ENCODE peak calls at places on chromosome 20, in five cellular contexts. E, N, W, U and J are unnamed samples.

GRCh38 chr20:48613926-48614325 is 213.9 kb downstream of the PREX1 start:
- DNase-seq in E (no peak), N (no peak), W (no peak), U (no peak), J (no peak)

GRCh38 chr20:13261460-13262301 is 40.6 kb downstream of the ISM1 start:
- DNase-seq in E (peak; percentile 59), N (peak; percentile 76), W (no peak), U (peak; percentile 60), J (peak; percentile 6)

GRCh38 chr20:59537991-59538390 is 66.3 kb upstream of the PHACTR3 start:
- DNase-seq in E (no peak), N (no peak), W (no peak), U (no peak), J (no peak)

GRCh38 chr20:7355056-7355455 is 585.2 kb downstream of the HAO1 start:
- DNase-seq in E (no peak), N (no peak), W (no peak), U (no peak), J (no peak)

GRCh38 chr20:51480507-51481270 is 61.8 kb downstream of the NFATC2 start:
- DNase-seq in E (no peak), N (no peak), W (no peak), U (no peak), J (no peak)

GRCh38 chr20:53309515-53309914 is 284.1 kb downstream of the ZNF217 start:
- DNase-seq in E (no peak), N (no peak), W (no peak), U (no peak), J (no peak)

GRCh38 chr20:50464026-50464724 is 46.0 kb upstream of the PTPN1 start:
- DNase-seq in E (peak; percentile 56), N (peak; percentile 73), W (peak; percentile 8), U (peak; percentile 23), J (peak; percentile 44)

GRCh38 chr20:58457083-58457680 is 58.0 kb downstream of the APCDD1L start:
- DNase-seq in E (peak; percentile 93), N (peak; percentile 54), W (no peak), U (no peak), J (no peak)

GRCh38 chr20:45857836-45858250 is 429 bp downstream of the ZSWIM3 start:
- DNase-seq in E (no peak), N (peak; percentile 68), W (no peak), U (peak; percentile 58), J (no peak)

GRCh38 chr20:44841955-44842354 is 31.6 kb upstream of the RIMS4 start:
- DNase-seq in E (no peak), N (no peak), W (no peak), U (no peak), J (no peak)

GRCh38 chr20:25078662-25079061 is 3.3 kb downstream of the VSX1 start:
- DNase-seq in E (no peak), N (no peak), W (no peak), U (no peak), J (no peak)

GRCh38 chr20:57795347-57795697 is 85.5 kb upstream of the PMEPA1 start:
- DNase-seq in E (peak; percentile 11), N (no peak), W (no peak), U (no peak), J (no peak)

GRCh38 chr20:38446441-38447209 is 11.5 kb upstream of the SNHG17 start:
- DNase-seq in E (peak; percentile 92), N (peak; percentile 97), W (peak; percentile 68), U (peak; percentile 89), J (peak; percentile 90)

GRCh38 chr20:48075591-48076174 is 290.4 kb upstream of the SULF2 start:
- DNase-seq in E (no peak), N (no peak), W (no peak), U (no peak), J (no peak)

GRCh38 chr20:9087531-9088217 is 18.8 kb downstream of the PLCB4 start:
- DNase-seq in E (no peak), N (no peak), W (no peak), U (peak; percentile 17), J (no peak)

GRCh38 chr20:41800040-41800439 is 181.9 kb upstream of the CHD6 start:
- DNase-seq in E (no peak), N (no peak), W (no peak), U (no peak), J (no peak)

GRCh38 chr20:4326194-4327065 is 311.1 kb upstream of the RNF24 start:
- DNase-seq in E (peak; percentile 55), N (no peak), W (no peak), U (no peak), J (no peak)

GRCh38 chr20:3563548-3564177 is 92.8 kb downstream of the ATRN start:
- DNase-seq in E (peak; percentile 67), N (peak; percentile 56), W (no peak), U (peak; percentile 17), J (no peak)

GRCh38 chr20:38426498-38426897 is 8.6 kb downstream of the SNHG17 start:
- DNase-seq in E (no peak), N (no peak), W (no peak), U (no peak), J (no peak)

GRCh38 chr20:19885981-19886665 is 128.1 kb downstream of the RIN2 start:
- DNase-seq in E (peak; percentile 63), N (peak; percentile 84), W (peak; percentile 37), U (peak; percentile 27), J (peak; percentile 58)

GRCh38 chr20:6956574-6956973 is 189.1 kb downstream of the BMP2 start:
- DNase-seq in E (no peak), N (no peak), W (no peak), U (no peak), J (no peak)

GRCh38 chr20:5657190-5657872 is 92.9 kb upstream of the SHLD1 start:
- DNase-seq in E (peak; percentile 98), N (no peak), W (no peak), U (no peak), J (peak; percentile 30)

GRCh38 chr20:38604873-38605303 is 3.3 kb downstream of the ARHGAP40 start:
- DNase-seq in E (peak; percentile 44), N (no peak), W (no peak), U (no peak), J (no peak)

GRCh38 chr20:10171864-10172751 is 46.5 kb upstream of the SNAP25 start:
- DNase-seq in E (peak; percentile 43), N (peak; percentile 61), W (peak; percentile 25), U (peak; percentile 90), J (peak; percentile 66)

GRCh38 chr20:51400051-51400926 is 142.2 kb downstream of the NFATC2 start:
- DNase-seq in E (no peak), N (no peak), W (no peak), U (no peak), J (no peak)

GRCh38 chr20:25498280-25498606 is 87.1 kb downstream of the NINL start:
- DNase-seq in E (no peak), N (no peak), W (no peak), U (no peak), J (no peak)

GRCh38 chr20:52168116-52168515 is 23.5 kb downstream of the ZFP64 start:
- DNase-seq in E (no peak), N (no peak), W (no peak), U (no peak), J (no peak)

GRCh38 chr20:41627611-41628244 is 9.6 kb upstream of the CHD6 start:
- DNase-seq in E (no peak), N (no peak), W (no peak), U (no peak), J (no peak)

GRCh38 chr20:23667666-23668065 is 21.2 kb downstream of the CST4 start:
- DNase-seq in E (no peak), N (no peak), W (no peak), U (no peak), J (no peak)

GRCh38 chr20:10375191-10375590 is 58.8 kb downstream of the MKKS start:
- DNase-seq in E (no peak), N (no peak), W (no peak), U (no peak), J (no peak)

GRCh38 chr20:17376031-17376430 is 149.2 kb downstream of the PCSK2 start:
- DNase-seq in E (no peak), N (no peak), W (no peak), U (no peak), J (no peak)

GRCh38 chr20:41526327-41526726 is 91.8 kb downstream of the CHD6 start:
- DNase-seq in E (no peak), N (no peak), W (no peak), U (no peak), J (peak; percentile 47)

GRCh38 chr20:63957690-63958441 is 1.6 kb upstream of the UCKL1 start:
- DNase-seq in E (peak; percentile 65), N (peak; percentile 82), W (no peak), U (no peak), J (no peak)

GRCh38 chr20:63027425-63028389 is 20.9 kb upstream of the BHLHE23 start:
- DNase-seq in E (no peak), N (peak; percentile 38), W (no peak), U (peak; percentile 30), J (peak; percentile 15)